ENCODE peak calls at places on chromosomes 11 and 22, in six cellular contexts. Z, B, M, Q, D and S are unnamed samples.

GRCh38 chr11:69383946-69384547 is 90.1 kb downstream of the MYEOV start:
- DNase-seq in Z (peak), B (no peak), M (no peak), Q (no peak), D (no peak), S (no peak)

GRCh38 chr22:38989461-38989860 is 7.3 kb downstream of the APOBEC3B start:
- DNase-seq in Z (no peak), B (no peak), M (no peak), Q (no peak), D (no peak), S (no peak)

GRCh38 chr11:69828276-69828970 is 9.2 kb upstream of the FGF3 start:
- DNase-seq in Z (no peak), B (no peak), M (no peak), Q (no peak), D (no peak), S (no peak)

GRCh38 chr11:19558189-19558986 is 154.2 kb upstream of the NAV2 start:
- DNase-seq in Z (no peak), B (no peak), M (no peak), Q (no peak), D (no peak), S (no peak)

GRCh38 chr11:121566279-121567168 is 113.8 kb upstream of the SORL1-AS1 start:
- DNase-seq in Z (peak), B (no peak), M (no peak), Q (no peak), D (no peak), S (no peak)

GRCh38 chr11:79676396-79676795 is 235.6 kb upstream of the TENM4 start:
- DNase-seq in Z (no peak), B (no peak), M (no peak), Q (no peak), D (no peak), S (no peak)

GRCh38 chr11:79173615-79174014 is 267.2 kb downstream of the TENM4 start:
- DNase-seq in Z (no peak), B (no peak), M (peak), Q (no peak), D (peak), S (no peak)

GRCh38 chr11:101706541-101706940 is 122.7 kb upstream of the TRPC6 start:
- DNase-seq in Z (no peak), B (no peak), M (no peak), Q (peak), D (no peak), S (no peak)

GRCh38 chr11:76214186-76214585 is 7.9 kb upstream of the WNT11 start:
- DNase-seq in Z (no peak), B (peak), M (no peak), Q (no peak), D (no peak), S (no peak)

GRCh38 chr11:11717064-11717725 is 95.4 kb upstream of the GALNT18 start:
- DNase-seq in Z (no peak), B (no peak), M (no peak), Q (no peak), D (no peak), S (no peak)

GRCh38 chr22:22882033-22882717 is 5.4 kb upstream of the IGLL5 start:
- DNase-seq in Z (no peak), B (no peak), M (no peak), Q (no peak), D (peak), S (no peak)

GRCh38 chr11:24932110-24933000 is 435.5 kb downstream of the LUZP2 start:
- DNase-seq in Z (no peak), B (no peak), M (no peak), Q (no peak), D (no peak), S (no peak)

GRCh38 chr11:409008-409599 is 5.7 kb downstream of the SIGIRR start:
- DNase-seq in Z (peak), B (no peak), M (no peak), Q (no peak), D (no peak), S (no peak)

GRCh38 chr11:8715501-8715900 is 32.9 kb downstream of the RPL27A start:
- DNase-seq in Z (peak), B (no peak), M (peak), Q (no peak), D (no peak), S (no peak)

GRCh38 chr22:45925811-45926351 is 51.1 kb downstream of the WNT7B start:
- DNase-seq in Z (no peak), B (no peak), M (no peak), Q (peak), D (no peak), S (no peak)

GRCh38 chr11:61509058-61510029 is 795 bp downstream of the LRRC10B start:
- DNase-seq in Z (peak), B (peak), M (peak), Q (peak), D (peak), S (peak)

GRCh38 chr22:21652010-21652546 is 10.0 kb downstream of the SDF2L1 start:
- DNase-seq in Z (peak), B (peak), M (peak), Q (peak), D (peak), S (peak)

GRCh38 chr11:130775306-130776043 is 140.8 kb downstream of the SNX19 start:
- DNase-seq in Z (no peak), B (no peak), M (no peak), Q (peak), D (no peak), S (no peak)

GRCh38 chr11:130774703-130775102 is 141.6 kb downstream of the SNX19 start:
- DNase-seq in Z (peak), B (peak), M (peak), Q (no peak), D (no peak), S (no peak)

GRCh38 chr11:130772266-130773227 is 143.7 kb downstream of the SNX19 start:
- DNase-seq in Z (no peak), B (no peak), M (peak), Q (peak), D (no peak), S (no peak)

GRCh38 chr11:130771708-130772107 is 144.6 kb downstream of the SNX19 start:
- DNase-seq in Z (no peak), B (no peak), M (no peak), Q (no peak), D (no peak), S (no peak)

DNA sequence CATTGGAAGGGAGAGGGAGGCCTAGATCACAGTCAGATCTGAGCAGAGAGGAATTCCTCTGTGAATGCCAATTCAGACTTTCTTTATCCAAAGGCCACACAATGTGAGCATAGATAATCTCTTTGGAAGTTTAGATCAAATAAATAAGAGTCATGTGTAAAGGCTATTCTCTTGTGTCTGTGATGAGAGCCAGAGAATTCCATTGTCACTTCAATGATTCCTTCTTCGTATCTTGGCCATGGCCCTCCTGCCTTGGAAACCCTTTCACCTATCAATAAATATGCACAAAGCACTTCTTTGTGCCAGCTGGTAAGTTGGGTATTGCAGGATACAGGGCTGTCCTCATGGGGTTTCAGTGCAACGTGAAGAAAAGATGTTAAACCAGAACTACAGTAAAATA is 142.8 kb downstream of the SNX19 start:
- DNase-seq in Z (no peak), B (no peak), M (no peak), Q (no peak), D (no peak), S (no peak)
- H3K27ac ChIP-seq in Z (no peak), B (no peak), M (no peak), Q (no peak), D (no peak), S (no peak)

DNA sequence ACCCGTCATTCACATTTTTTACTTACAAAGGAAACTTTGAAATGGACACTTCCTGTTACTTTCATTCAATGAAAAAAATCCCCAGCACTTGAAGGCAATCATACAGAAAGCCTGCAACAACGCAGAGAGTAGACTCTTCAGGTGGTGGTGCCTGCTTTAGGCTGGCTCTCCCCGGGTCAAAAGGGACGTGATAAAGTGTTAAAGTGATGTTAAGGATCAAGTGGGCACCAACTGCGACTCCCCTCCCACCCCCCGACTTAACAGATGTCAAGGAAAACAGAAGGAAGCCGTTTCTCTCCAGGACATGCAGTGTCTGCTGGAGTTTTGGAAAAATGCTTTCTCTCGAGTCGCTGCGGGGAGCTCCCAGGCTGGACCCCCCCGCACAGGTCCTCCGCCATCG is 414 bp upstream of the PNPLA3 start:
- DNase-seq in Z (no peak), B (no peak), M (no peak), Q (no peak), D (no peak), S (no peak)
- H3K4me3 ChIP-seq in Z (peak), B (peak), M (peak), Q (peak), D (peak), S (peak)

GRCh38 chr11:46220313-46220712 is 57.1 kb upstream of the CREB3L1 start:
- DNase-seq in Z (no peak), B (no peak), M (no peak), Q (no peak), D (no peak), S (no peak)

GRCh38 chr11:46216765-46217089 is 60.7 kb upstream of the CREB3L1 start:
- DNase-seq in Z (no peak), B (no peak), M (no peak), Q (no peak), D (no peak), S (no peak)

GRCh38 chr11:46223252-46223513 is 54.3 kb upstream of the CREB3L1 start:
- DNase-seq in Z (no peak), B (no peak), M (no peak), Q (no peak), D (no peak), S (no peak)

GRCh38 chr11:46222485-46223251 is 54.8 kb upstream of the CREB3L1 start:
- DNase-seq in Z (no peak), B (no peak), M (no peak), Q (no peak), D (no peak), S (no peak)
- H3K27ac ChIP-seq in Z (no peak), B (no peak), M (no peak), Q (no peak), D (no peak), S (no peak)

GRCh38 chr11:59557940-59558643 is 46.8 kb downstream of the OR4D9 start:
- DNase-seq in Z (no peak), B (no peak), M (no peak), Q (no peak), D (peak), S (no peak)
- H3K4me3 ChIP-seq in Z (no peak), B (peak), M (no peak), Q (peak), D (peak), S (no peak)

GRCh38 chr11:46162700-46163099 is 41.4 kb upstream of the PHF21A start:
- DNase-seq in Z (no peak), B (no peak), M (no peak), Q (no peak), D (no peak), S (no peak)
- H3K27ac ChIP-seq in Z (no peak), B (no peak), M (no peak), Q (no peak), D (no peak), S (no peak)